ENCODE peak calls at places on chromosomes 6 and 20, in four cellular contexts. W is fibroblast of lung, M is kidney, H is NT2/D1. J is an unnamed sample.
A peak's percentile ranks its signal among the peaks of the same experiment; 100 is the strongest.

GRCh38 chr20:62707981-62708521 is 585 bp upstream of the NTSR1 start:
- DNase-seq in M (no peak), W (no peak), H (peak; percentile 27), J (no peak)

GRCh38 chr20:57390604-57391438 is at the start of gene RBM38:
- DNase-seq in H (no peak), M (peak; percentile 87), W (peak; percentile 57), J (no peak)

GRCh38 chr6:43644940-43645612 is at the start of gene RSPH9:
- DNase-seq in M (peak; percentile 90), W (peak; percentile 85), H (no peak), J (no peak)

GRCh38 chr6:15798856-15799255 is 136.0 kb upstream of the DTNBP1 start:
- DNase-seq in M (no peak), H (no peak), W (no peak), J (no peak)

GRCh38 chr20:55216525-55217242 is 741.3 kb downstream of the DOK5 start:
- DNase-seq in M (no peak), W (no peak), H (no peak), J (peak; percentile 40)

GRCh38 chr20:48697845-48698491 is 129.8 kb downstream of the PREX1 start:
- DNase-seq in W (peak; percentile 79), M (peak; percentile 97), H (no peak), J (no peak)

GRCh38 chr6:136208783-136209182 is 41.3 kb downstream of the MTFR2 start:
- DNase-seq in M (no peak), H (peak; percentile 2), W (no peak), J (no peak)

GRCh38 chr6:157929076-157929475 is 52.6 kb upstream of the SYNJ2 start:
- DNase-seq in W (no peak), M (no peak), H (no peak), J (no peak)

GRCh38 chr20:15899972-15900371 is 673.3 kb downstream of the KIF16B start:
- DNase-seq in W (no peak), M (no peak), H (no peak), J (no peak)

GRCh38 chr6:75604294-75604693 is 2.6 kb downstream of the SENP6 start:
- DNase-seq in H (no peak), M (no peak), W (no peak), J (no peak)

GRCh38 chr6:168377481-168377850 is 57.9 kb upstream of the DACT2 start:
- DNase-seq in W (no peak), H (no peak), M (no peak), J (no peak)

GRCh38 chr6:157249756-157250155 is 73.6 kb downstream of the TMEM242 start:
- DNase-seq in M (no peak), H (no peak), W (no peak), J (no peak)

GRCh38 chr6:79377830-79378460 is 143.5 kb upstream of the HMGN3 start:
- DNase-seq in W (peak; percentile 63), H (no peak), M (peak; percentile 73), J (no peak)

GRCh38 chr6:74197310-74197709 is 501.3 kb downstream of the CD109 start:
- DNase-seq in W (no peak), M (no peak), H (no peak), J (no peak)

GRCh38 chr6:89084954-89085353 is 4.4 kb downstream of the PNRC1 start:
- DNase-seq in W (no peak), H (no peak), M (no peak), J (no peak)

GRCh38 chr20:46139908-46140482 is 21.9 kb downstream of the CD40 start:
- DNase-seq in W (no peak), M (no peak), H (no peak), J (peak; percentile 17)

GRCh38 chr20:37185681-37186080 is 6.3 kb upstream of the MROH8 start:
- DNase-seq in W (no peak), H (no peak), M (no peak), J (no peak)

GRCh38 chr6:163218361-163218894 is 196.1 kb upstream of the QKI start:
- DNase-seq in M (no peak), H (no peak), W (no peak), J (no peak)

GRCh38 chr20:23668477-23668951 is 20.3 kb downstream of the CST4 start:
- DNase-seq in H (peak; percentile 38), M (no peak), W (peak; percentile 60), J (no peak)

GRCh38 chr6:45625191-45625664 is 247.5 kb upstream of the SUPT3H start:
- DNase-seq in H (no peak), W (peak; percentile 82), M (no peak), J (no peak)

GRCh38 chr6:138957484-138957883 is 30.6 kb downstream of the REPS1 start:
- DNase-seq in W (peak; percentile 51), H (no peak), M (no peak), J (no peak)

GRCh38 chr6:79425589-79426311 is 111.5 kb downstream of the LCA5 start:
- DNase-seq in H (no peak), W (no peak), M (no peak), J (no peak)

GRCh38 chr6:106642476-106642875 is 13.1 kb downstream of the QRSL1 start:
- DNase-seq in H (no peak), W (no peak), M (no peak), J (no peak)

GRCh38 chr6:125598422-125598821 is 151.0 kb upstream of the HEY2 start:
- DNase-seq in M (peak; percentile 86), W (peak; percentile 69), H (no peak), J (peak; percentile 5)

GRCh38 chr6:16762265-16762546 is 946 bp upstream of the ATXN1 start:
- DNase-seq in M (no peak), H (no peak), W (no peak), J (no peak)

GRCh38 chr6:156953478-156954146 is 176.4 kb downstream of the ARID1B start:
- DNase-seq in H (peak; percentile 30), M (no peak), W (peak; percentile 97), J (peak; percentile 44)

GRCh38 chr20:39778847-39779641 is 816.9 kb downstream of the DHX35 start:
- DNase-seq in H (no peak), W (peak; percentile 15), M (no peak), J (no peak)

GRCh38 chr6:154893927-154894326 is 101.2 kb upstream of the TIAM2 start:
- DNase-seq in H (no peak), W (no peak), M (no peak), J (no peak)
- H3K9ac ChIP-seq in H (no peak overlapping the region), W (no peak overlapping the region), M (no peak overlapping the region), J (no peak overlapping the region)

GRCh38 chr6:70666726-70667125 is 957 bp upstream of the SMAP1 start:
- DNase-seq in M (no peak), W (no peak), H (no peak), J (no peak)
- H3K9ac ChIP-seq in M (peak overlapping the region; percentile 64), W (no peak overlapping the region), H (no peak overlapping the region), J (no peak overlapping the region)

GRCh38 chr6:53888931-53889330 is 94.1 kb downstream of the LRRC1 start:
- DNase-seq in H (no peak), W (peak; percentile 42), M (no peak), J (no peak)

GRCh38 chr6:53896237-53896636 is 101.4 kb downstream of the LRRC1 start:
- DNase-seq in M (no peak), W (no peak), H (no peak), J (no peak)

GRCh38 chr6:53898026-53898795 is 103.4 kb downstream of the LRRC1 start:
- DNase-seq in W (peak; percentile 55), M (no peak), H (no peak), J (no peak)

GRCh38 chr6:53892707-53893106 is 97.9 kb downstream of the LRRC1 start:
- DNase-seq in W (no peak), H (no peak), M (no peak), J (no peak)

DNA sequence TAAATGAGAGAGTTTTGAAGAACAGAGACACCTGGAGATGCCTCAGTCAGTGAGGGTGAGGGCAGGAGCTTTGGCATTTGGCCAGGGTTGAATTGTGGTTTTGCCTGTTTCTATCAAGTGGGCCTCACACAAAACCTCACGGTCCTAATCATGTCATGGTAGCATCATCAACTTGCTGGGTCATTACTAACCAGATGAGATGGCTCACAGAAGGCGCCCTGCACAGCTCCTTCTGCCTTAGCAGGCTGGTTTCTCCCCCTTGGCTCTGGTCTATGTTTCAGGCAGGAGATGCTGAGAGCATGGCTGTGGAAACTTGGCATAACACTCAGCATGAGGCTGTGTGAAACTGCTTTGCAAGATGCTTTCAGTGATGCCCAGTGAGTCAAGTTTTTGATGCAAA is 99.3 kb downstream of the LRRC1 start:
- DNase-seq in H (no peak), W (peak; percentile 44), M (no peak), J (peak; percentile 25)
- H3K9ac ChIP-seq in H (no peak overlapping the region), W (no peak overlapping the region), M (no peak overlapping the region), J (no peak overlapping the region)

GRCh38 chr6:170420791-170421776 is 114.5 kb downstream of the FAM120B start:
- DNase-seq in M (no peak), W (no peak), H (no peak), J (no peak)
- H3K9ac ChIP-seq in M (no peak overlapping the region), W (no peak overlapping the region), H (no peak overlapping the region), J (no peak overlapping the region)

GRCh38 chr6:167157414-167157813 is 366 bp downstream of the GPR31 start:
- DNase-seq in H (no peak), W (no peak), M (no peak), J (no peak)
- H3K9ac ChIP-seq in H (no peak overlapping the region), W (no peak overlapping the region), M (no peak overlapping the region), J (no peak overlapping the region)

GRCh38 chr6:22694092-22694724 is 124.8 kb downstream of the HDGFL1 start:
- DNase-seq in M (no peak), W (no peak), H (no peak), J (no peak)
- H3K9ac ChIP-seq in M (no peak overlapping the region), W (no peak overlapping the region), H (no peak overlapping the region), J (no peak overlapping the region)

GRCh38 chr20:53712212-53712977 is 118.8 kb upstream of the ZNF217 start:
- DNase-seq in H (no peak), M (no peak), W (no peak), J (no peak)
- H3K9ac ChIP-seq in H (no peak overlapping the region), M (no peak overlapping the region), W (no peak overlapping the region), J (no peak overlapping the region)

J was measured in keratinocyte.